ENCODE peak calls at places on chromosomes 6 and 20, in six cellular contexts. P is PC-3, W is AG04450, T is HL-60, H is pancreas, F is cardiac muscle cell. M is an unnamed sample. For H3K27me3, the result is how much of the 10 kb centered on the place peaks cover.

GRCh38 chr6:3739311-3739897 is 12.1 kb downstream of the PXDC1 start:
- DNase-seq in P (no peak), W (no peak), T (no peak), H (no peak), F (no peak), M (peak)

GRCh38 chr20:32966881-32967781 is 37.1 kb downstream of the SUN5 start:
- DNase-seq in P (no peak), W (no peak), T (no peak), H (no peak), F (no peak), M (peak)

GRCh38 chr20:3080939-3081388 is 3.6 kb downstream of the AVP start:
- DNase-seq in P (no peak), W (no peak), T (no peak), H (no peak), F (no peak), M (no peak)

GRCh38 chr6:88584581-88584980 is 378.8 kb downstream of the RNGTT start:
- DNase-seq in P (no peak), W (no peak), T (no peak), H (no peak), F (no peak), M (no peak)

GRCh38 chr6:135117413-135117968 is 62.9 kb upstream of the HBS1L start:
- DNase-seq in P (no peak), W (no peak), T (no peak), H (no peak), F (no peak), M (no peak)

GRCh38 chr6:110491644-110492317 is 15.4 kb upstream of the SLC22A16 start:
- DNase-seq in P (peak), W (no peak), T (no peak), H (no peak), F (no peak), M (no peak)

GRCh38 chr6:43304361-43304760 is 4.3 kb downstream of the CRIP3 start:
- DNase-seq in P (no peak), W (no peak), T (no peak), H (no peak), F (no peak), M (no peak)

GRCh38 chr6:28985396-28986164 is 19.5 kb downstream of the ZNF311 start:
- DNase-seq in P (peak), W (peak), T (no peak), H (peak), F (peak), M (peak)

GRCh38 chr6:125797120-125797933 is 6.6 kb downstream of the NCOA7 start:
- DNase-seq in P (no peak), W (no peak), T (no peak), H (no peak), F (no peak), M (no peak)

GRCh38 chr6:147509900-147510299 is 1.4 kb downstream of the SAMD5 start:
- DNase-seq in P (no peak), W (no peak), T (no peak), H (no peak), F (no peak), M (peak)

GRCh38 chr6:150028799-150029198 is 3.5 kb upstream of the RAET1L start:
- DNase-seq in P (no peak), W (no peak), T (no peak), H (no peak), F (no peak), M (no peak)

GRCh38 chr20:18956878-18957277 is 143.3 kb downstream of the SCP2D1 start:
- DNase-seq in P (no peak), W (no peak), T (no peak), H (no peak), F (no peak), M (no peak)

GRCh38 chr6:42693725-42694323 is 28.6 kb downstream of the PRPH2 start:
- DNase-seq in P (no peak), W (no peak), T (no peak), H (no peak), F (no peak), M (no peak)

GRCh38 chr6:35733633-35734032 is 3.2 kb upstream of the ARMC12 start:
- DNase-seq in P (no peak), W (no peak), T (no peak), H (no peak), F (no peak), M (no peak)

GRCh38 chr20:10328897-10329255 is 105.1 kb downstream of the MKKS start:
- DNase-seq in P (no peak), W (no peak), T (no peak), H (no peak), F (no peak), M (no peak)

GRCh38 chr6:155778336-155778735 is 322.7 kb upstream of the NOX3 start:
- DNase-seq in P (no peak), W (no peak), T (no peak), H (no peak), F (no peak), M (no peak)

GRCh38 chr6:158327216-158327615 is 15.0 kb downstream of the TULP4 start:
- DNase-seq in P (no peak), W (no peak), T (no peak), H (no peak), F (no peak), M (no peak)

GRCh38 chr6:28154357-28154756 is 12.7 kb downstream of the ZKSCAN8 start:
- DNase-seq in P (no peak), W (no peak), T (no peak), H (no peak), F (no peak), M (no peak)

GRCh38 chr6:149950423-149950822 is 8.6 kb downstream of the ULBP2 start:
- DNase-seq in P (no peak), W (no peak), T (no peak), H (no peak), F (no peak), M (no peak)

GRCh38 chr6:31721351-31722020 is at the start of gene LY6G6C:
- DNase-seq in P (no peak), W (no peak), T (no peak), H (no peak), F (no peak), M (no peak)

GRCh38 chr6:44842616-44843015 is 455.1 kb downstream of the CDC5L start:
- DNase-seq in P (no peak), W (no peak), T (no peak), H (no peak), F (no peak), M (no peak)

GRCh38 chr6:149862901-149863595 is 1.1 kb downstream of the LRP11 start:
- DNase-seq in P (peak), W (no peak), T (peak), H (peak), F (peak), M (no peak)

GRCh38 chr20:38698541-38698940 is 25.7 kb upstream of the SLC32A1 start:
- DNase-seq in P (no peak), W (no peak), T (no peak), H (no peak), F (no peak), M (no peak)

GRCh38 chr6:52790841-52791240 is 12.8 kb downstream of the GSTA1 start:
- DNase-seq in P (no peak), W (no peak), T (no peak), H (no peak), F (no peak), M (no peak)

GRCh38 chr20:17863577-17864292 is 104.9 kb downstream of the SNX5 start:
- DNase-seq in P (no peak), W (no peak), T (no peak), H (no peak), F (no peak), M (peak)

GRCh38 chr6:166351715-166352285 is 9.5 kb upstream of the SFT2D1 start:
- DNase-seq in P (peak), W (no peak), T (peak), H (no peak), F (no peak), M (peak)

GRCh38 chr6:28896505-28897392 is 27.0 kb downstream of the TRIM27 start:
- DNase-seq in P (peak), W (no peak), T (no peak), H (peak), F (peak), M (peak)

GRCh38 chr6:161976569-161976968 is 702.7 kb upstream of the AGPAT4 start:
- DNase-seq in P (no peak), W (no peak), T (no peak), H (no peak), F (no peak), M (no peak)

GRCh38 chr6:27630727-27631613 is 158.1 kb upstream of the ZNF184 start:
- DNase-seq in P (peak), W (no peak), T (no peak), H (peak), F (peak), M (peak)

GRCh38 chr20:47353697-47354387 is 2.7 kb downstream of the ZMYND8 start:
- DNase-seq in P (no peak), W (no peak), T (no peak), H (no peak), F (no peak), M (no peak)

GRCh38 chr20:22826306-22827230 is 208.5 kb upstream of the SSTR4 start:
- DNase-seq in P (no peak), W (no peak), T (no peak), H (no peak), F (no peak), M (no peak)

DNA sequence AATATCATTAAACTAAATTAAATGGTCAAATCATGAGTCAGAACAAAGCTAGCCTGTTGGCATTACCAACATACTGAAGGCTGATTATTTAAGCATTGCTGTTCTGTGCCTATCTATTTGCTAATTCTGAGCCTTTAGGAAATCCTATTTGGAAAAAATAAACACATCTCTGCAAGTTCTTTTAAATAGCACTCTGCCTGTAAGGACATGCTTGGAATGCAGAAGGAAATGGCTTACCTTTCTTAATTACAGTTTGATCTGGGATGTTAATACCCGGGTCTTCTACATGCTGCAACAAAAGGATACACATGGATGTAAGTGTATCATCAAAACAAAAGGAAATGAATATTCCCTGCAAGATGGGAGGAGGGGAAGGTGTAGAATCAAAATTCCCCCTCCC is 8.3 kb downstream of the TFAP2A start:
- DNase-seq in P (peak), W (no peak), T (no peak), H (no peak), F (no peak), M (no peak)
- H3K27me3 ChIP-seq in P (under half), W (under half), T (under half), H (under half), F (half or more), M (under half)

DNA sequence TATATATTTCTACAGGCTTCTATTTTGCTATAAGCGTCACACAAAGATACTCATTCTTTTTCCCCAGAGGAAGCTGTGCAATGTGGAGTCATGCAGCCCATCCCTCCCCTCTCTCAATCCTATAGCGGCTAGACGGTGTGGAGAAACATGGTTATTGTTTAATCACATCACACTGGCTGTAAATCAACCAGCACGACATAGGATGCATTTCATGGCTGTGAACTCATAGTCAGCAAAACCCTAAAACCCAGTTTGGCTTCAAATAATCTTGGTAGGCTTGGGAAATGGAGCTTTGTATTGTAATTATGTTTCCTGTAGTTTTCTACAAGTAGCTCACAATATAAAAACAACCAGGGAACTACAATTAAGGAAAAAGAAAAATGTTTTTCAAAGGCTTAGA is 16.8 kb downstream of the FOXC1 start:
- DNase-seq in P (no peak), W (no peak), T (no peak), H (no peak), F (no peak), M (no peak)
- H3K27me3 ChIP-seq in P (under half), W (under half), T (under half), H (under half), F (half or more), M (under half)

DNA sequence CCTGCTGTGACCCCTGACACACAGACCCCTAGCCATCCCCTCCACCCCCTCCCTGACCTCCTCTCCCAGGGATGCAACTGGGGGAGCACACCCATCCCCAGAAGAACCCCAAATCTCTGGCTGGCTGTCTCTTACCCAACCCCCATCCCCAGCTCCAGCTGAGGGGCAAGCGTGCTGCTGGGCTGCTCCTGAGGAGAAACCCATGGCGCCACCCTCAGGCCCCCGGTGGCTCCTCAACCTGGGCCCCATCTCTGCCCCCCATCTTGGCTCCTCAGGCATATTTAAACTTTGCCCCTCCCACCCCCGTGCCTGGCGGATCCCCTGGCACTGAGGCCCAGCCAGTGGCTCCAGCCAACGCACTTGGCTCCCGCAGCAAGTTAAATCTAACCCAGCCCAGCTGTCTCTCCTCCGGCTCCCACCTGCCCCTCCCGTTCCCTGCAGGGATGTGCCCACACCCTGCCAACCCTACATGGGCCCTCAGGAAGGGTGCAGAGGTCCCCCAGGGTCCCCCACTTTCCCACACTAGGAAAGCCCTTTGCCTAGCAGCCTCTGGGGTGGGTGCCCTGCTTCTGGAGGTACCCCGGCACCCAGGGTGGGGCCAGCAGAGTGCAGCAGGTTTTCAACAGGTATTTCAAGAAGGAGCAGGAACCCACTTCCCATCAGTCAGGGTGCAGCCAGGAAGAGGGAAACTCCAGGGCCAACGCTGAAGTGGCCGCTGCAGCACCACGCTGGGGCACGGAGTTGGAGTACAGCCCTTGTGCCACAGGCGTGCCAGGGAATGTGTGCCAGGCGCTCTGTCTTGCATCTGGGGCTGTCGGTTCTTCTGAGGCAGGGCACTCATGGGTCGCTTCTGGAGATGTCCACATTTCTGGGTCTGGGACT is 5.3 kb upstream of the OSBPL2 start:
- DNase-seq in P (no peak), W (no peak), T (no peak), H (no peak), F (no peak), M (no peak)
- H3K27me3 ChIP-seq in P (under half), W (under half), T (under half), H (under half), F (under half), M (under half)

GRCh38 chr6:19896580-19897010 is 59.4 kb downstream of the ID4 start:
- DNase-seq in P (peak), W (no peak), T (no peak), H (no peak), F (no peak), M (no peak)

GRCh38 chr6:19898141-19898740 is 61.1 kb downstream of the ID4 start:
- DNase-seq in P (no peak), W (no peak), T (no peak), H (no peak), F (no peak), M (no peak)

GRCh38 chr6:19892250-19892649 is 55.1 kb downstream of the ID4 start:
- DNase-seq in P (peak), W (no peak), T (no peak), H (peak), F (no peak), M (peak)

GRCh38 chr6:19891446-19891845 is 54.3 kb downstream of the ID4 start:
- DNase-seq in P (no peak), W (no peak), T (no peak), H (no peak), F (no peak), M (no peak)

GRCh38 chr6:19895866-19896579 is 58.9 kb downstream of the ID4 start:
- DNase-seq in P (peak), W (no peak), T (no peak), H (no peak), F (no peak), M (no peak)
- H3K27me3 ChIP-seq in P (under half), W (under half), T (under half), H (under half), F (under half), M (under half)

DNA sequence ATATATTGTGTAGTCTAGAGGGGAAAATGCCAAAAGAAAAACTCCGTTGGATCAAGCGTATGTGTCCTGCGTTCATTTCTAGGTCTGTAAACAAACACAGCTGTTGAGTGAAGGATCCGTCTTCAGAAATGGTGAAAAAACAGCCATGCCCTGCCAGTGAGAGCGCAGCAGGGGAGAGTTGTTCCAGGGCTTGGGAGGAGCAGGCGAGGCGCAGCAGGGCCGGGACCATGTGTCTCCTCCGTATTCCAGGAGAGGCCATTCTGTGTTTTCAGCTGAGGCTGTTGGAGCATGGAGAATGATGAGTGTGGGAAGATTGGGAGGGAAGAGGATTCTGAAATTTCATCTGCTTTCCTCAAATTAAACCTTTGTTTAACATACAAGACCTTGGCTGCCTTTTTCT is 38.0 kb downstream of the BMP6 start:
- DNase-seq in P (no peak), W (no peak), T (no peak), H (no peak), F (no peak), M (no peak)
- H3K27me3 ChIP-seq in P (under half), W (under half), T (under half), H (under half), F (under half), M (under half)

DNA sequence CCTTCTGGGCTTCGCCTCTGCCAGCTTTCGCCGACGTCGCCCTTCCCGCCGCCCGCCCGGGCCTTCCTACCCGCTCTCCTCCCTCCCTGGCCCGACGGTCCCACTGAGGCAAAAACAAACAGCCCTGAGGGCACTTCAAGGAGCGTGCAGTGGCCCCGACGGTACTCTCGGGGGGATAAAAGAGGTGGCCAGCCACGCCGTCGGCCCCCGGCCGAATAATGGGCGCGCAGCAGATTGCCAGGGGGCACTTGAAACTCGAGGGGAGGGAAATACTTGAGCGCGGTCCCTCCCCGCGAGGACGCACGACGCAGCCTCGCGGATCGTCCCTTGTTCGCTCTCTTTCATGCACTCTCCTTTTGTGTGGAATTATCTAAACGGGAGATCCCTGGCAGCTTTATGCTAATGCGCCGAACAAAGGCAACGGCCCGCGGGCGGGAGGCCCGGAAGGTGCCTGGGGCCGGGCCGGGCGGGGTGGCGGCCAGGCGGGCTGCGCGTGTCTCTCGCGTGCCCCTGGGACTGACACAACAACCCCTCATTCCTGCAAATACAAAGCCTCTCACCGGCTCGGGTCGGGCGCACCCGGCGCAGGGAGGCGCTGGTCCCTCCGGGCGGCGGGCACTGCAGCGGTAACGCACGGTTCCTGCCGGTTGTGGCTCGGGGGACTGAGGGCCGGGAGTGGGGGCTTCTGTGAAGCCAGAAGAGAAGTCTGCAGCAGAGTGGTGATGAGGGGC is 3.7 kb upstream of the INSM1 start:
- DNase-seq in P (no peak), W (no peak), T (no peak), H (no peak), F (peak), M (peak)
- H3K27me3 ChIP-seq in P (half or more), W (half or more), T (half or more), H (under half), F (half or more), M (under half)

DNA sequence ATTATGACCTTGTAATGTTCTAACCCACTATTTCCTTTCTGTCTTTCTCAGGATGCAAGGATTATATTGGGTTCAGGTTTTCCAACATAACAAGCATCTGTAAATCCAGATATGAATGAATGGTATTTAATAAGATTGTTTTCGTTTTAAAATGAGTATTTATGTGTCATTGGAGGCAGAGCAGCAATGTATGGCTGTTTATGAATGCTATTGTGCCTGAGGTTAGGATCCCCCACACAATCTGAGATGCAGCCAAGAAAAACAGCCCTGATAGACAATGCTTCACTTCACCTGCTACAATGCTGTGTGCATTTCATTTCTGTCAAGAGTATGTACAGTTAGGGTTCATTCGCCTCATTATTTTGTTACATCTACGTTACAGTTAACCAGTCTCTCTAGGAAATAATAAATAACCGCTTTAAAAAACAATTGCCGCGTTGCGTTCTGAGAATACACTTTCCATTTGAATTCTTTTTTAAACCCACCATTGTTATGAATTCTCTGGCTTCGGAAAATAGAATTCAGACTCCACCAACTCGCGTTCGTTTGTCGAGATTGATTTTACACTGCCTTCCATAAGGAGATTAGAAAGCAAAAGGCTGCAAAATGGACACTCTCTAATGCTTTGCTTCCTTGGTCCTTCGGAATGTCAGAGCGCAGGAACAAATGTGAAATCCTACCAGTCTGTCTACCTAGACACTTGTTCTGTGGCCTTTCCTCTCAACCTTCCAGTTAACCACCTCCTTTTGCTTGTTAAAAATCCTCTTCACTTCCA is 19.5 kb downstream of the TFAP2A start:
- DNase-seq in P (peak), W (no peak), T (no peak), H (no peak), F (no peak), M (no peak)
- H3K27me3 ChIP-seq in P (under half), W (half or more), T (under half), H (under half), F (half or more), M (under half)

M was measured in Caco-2.